ENCODE peak calls at places on chromosomes 6 and 20, in four cellular contexts. K, Q, P and B are unnamed samples.

GRCh38 chr20:55142932-55143331 is 667.5 kb downstream of the DOK5 start:
- DNase-seq in P (no peak), Q (no peak), K (no peak), B (no peak)

GRCh38 chr20:57708694-57709673 is 831 bp downstream of the PMEPA1 start:
- DNase-seq in P (no peak), K (peak; percentile 38), Q (no peak), B (peak; percentile 94)

GRCh38 chr6:148335582-148335981 is 7.1 kb upstream of the SASH1 start:
- DNase-seq in P (peak; percentile 25), K (no peak), Q (no peak), B (peak; percentile 62)

GRCh38 chr6:143027058-143027457 is 33.6 kb upstream of the AIG1 start:
- DNase-seq in P (no peak), K (peak; percentile 61), Q (peak; percentile 71), B (no peak)

GRCh38 chr6:87705070-87705691 is 3.1 kb upstream of the AKIRIN2 start:
- DNase-seq in K (no peak), Q (no peak), P (peak; percentile 41), B (no peak)

GRCh38 chr6:127459231-127459641 is at the start of gene KIAA0408:
- DNase-seq in Q (no peak), P (no peak), K (peak; percentile 23), B (no peak)

GRCh38 chr6:149443411-149444181 is 41.2 kb downstream of the ZC3H12D start:
- DNase-seq in P (no peak), K (no peak), Q (no peak), B (no peak)

GRCh38 chr6:106094964-106095335 is 8.8 kb downstream of the PRDM1 start:
- DNase-seq in P (no peak), Q (no peak), K (no peak), B (no peak)

GRCh38 chr6:132218063-132218696 is 183.1 kb downstream of the MOXD1 start:
- DNase-seq in K (peak; percentile 63), Q (no peak), P (no peak), B (no peak)

GRCh38 chr20:46520976-46521579 is 7.7 kb upstream of the ZNF334 start:
- DNase-seq in P (peak; percentile 33), Q (peak; percentile 71), K (peak; percentile 47), B (no peak)

GRCh38 chr6:30990422-30991086 is 7.0 kb downstream of the MUC21 start:
- DNase-seq in Q (no peak), P (no peak), K (no peak), B (peak; percentile 68)

GRCh38 chr6:32554269-32554919 is 24.3 kb upstream of the HLA-DRB5 start:
- DNase-seq in K (no peak), Q (no peak), P (no peak), B (no peak)

GRCh38 chr6:149716181-149716580 is 1.7 kb downstream of the LATS1 start:
- DNase-seq in K (no peak), P (no peak), Q (no peak), B (no peak)

GRCh38 chr6:44266347-44266746 is 996 bp upstream of the NFKBIE start:
- DNase-seq in K (no peak), Q (no peak), P (no peak), B (peak; percentile 69)

GRCh38 chr6:14365393-14365792 is 247.8 kb downstream of the CD83 start:
- DNase-seq in Q (no peak), K (no peak), P (no peak), B (no peak)

GRCh38 chr20:32474009-32474716 is 111.0 kb downstream of the NOL4L start:
- DNase-seq in K (peak; percentile 49), P (no peak), Q (no peak), B (peak; percentile 87)

GRCh38 chr6:159279790-159280277 is 110.6 kb downstream of the FNDC1 start:
- DNase-seq in K (no peak), P (no peak), Q (no peak), B (no peak)

GRCh38 chr20:21681932-21682318 is 23.5 kb upstream of the PAX1 start:
- DNase-seq in Q (no peak), K (no peak), P (no peak), B (no peak)

GRCh38 chr20:37841389-37841788 is 61.5 kb upstream of the VSTM2L start:
- DNase-seq in Q (no peak), P (no peak), K (no peak), B (no peak)

GRCh38 chr6:21377356-21377755 is 216.2 kb upstream of the SOX4 start:
- DNase-seq in P (no peak), K (no peak), Q (no peak), B (no peak)

GRCh38 chr6:108175592-108176279 is 9.9 kb downstream of the NR2E1 start:
- DNase-seq in P (no peak), Q (peak; percentile 82), K (no peak), B (no peak)

GRCh38 chr6:42390228-42390934 is 61.3 kb downstream of the TRERF1 start:
- DNase-seq in Q (no peak), P (no peak), K (no peak), B (no peak)

GRCh38 chr6:119079288-119079809 is 885 bp upstream of the FAM184A start:
- DNase-seq in P (no peak), K (no peak), Q (no peak), B (peak; percentile 91)

GRCh38 chr6:152368761-152369624 is 268.2 kb downstream of the SYNE1 start:
- DNase-seq in P (no peak), Q (no peak), K (peak; percentile 33), B (no peak)

GRCh38 chr20:20369353-20370086 is 1.6 kb downstream of the INSM1 start:
- DNase-seq in Q (peak; percentile 78), P (no peak), K (no peak), B (peak; percentile 82)

GRCh38 chr6:34145161-34146020 is 496 bp downstream of the GRM4 start:
- DNase-seq in Q (peak; percentile 80), K (peak; percentile 25), P (no peak), B (peak; percentile 94)

DNA sequence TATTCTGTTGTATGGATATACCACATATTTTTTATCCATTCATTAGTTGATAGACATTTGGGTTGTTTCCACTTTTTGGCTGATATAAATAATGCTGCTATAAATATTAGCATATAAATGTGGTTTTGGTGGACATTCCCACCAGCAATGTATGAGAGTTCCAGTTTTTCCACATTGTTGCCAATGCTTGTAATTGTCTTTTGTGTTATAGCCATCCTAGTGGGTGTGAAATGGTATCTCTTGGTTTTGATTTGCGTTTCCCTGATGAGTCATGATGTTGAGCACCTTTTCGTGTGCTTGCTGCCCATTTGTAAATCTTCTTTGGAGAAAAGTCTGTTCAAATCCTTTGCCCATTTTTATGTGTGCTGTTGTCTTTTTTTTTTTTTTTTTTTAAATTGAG is 54.4 kb downstream of the DHX35 start:
- DNase-seq in P (no peak), Q (no peak), K (no peak), B (no peak)
- H3K9me3 ChIP-seq in P (no peaks in the 10 kb centered on the region), Q (no peaks in the 10 kb centered on the region), K (no peaks in the 10 kb centered on the region), B (no peaks in the 10 kb centered on the region)

DNA sequence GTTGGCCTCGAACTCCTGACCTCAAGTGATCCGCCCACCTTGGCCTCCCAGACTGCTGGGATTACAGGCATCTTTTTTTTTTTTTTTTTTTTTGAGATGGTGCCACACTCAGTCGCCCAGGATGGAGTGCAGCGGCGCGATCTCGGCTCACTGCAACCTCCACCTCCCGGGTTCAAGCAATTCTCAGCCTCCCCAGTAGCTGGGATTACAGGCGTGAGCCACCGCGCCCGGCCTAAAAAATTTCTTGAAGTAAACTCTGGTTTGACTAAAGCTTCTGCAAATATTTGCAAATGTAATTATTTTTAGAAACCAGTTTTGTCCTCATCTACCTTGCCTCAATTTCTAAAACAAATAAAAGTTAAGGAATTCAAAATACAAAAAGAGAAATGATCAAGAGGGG is 1.2 kb downstream of the IBTK start:
- DNase-seq in K (no peak), Q (no peak), P (no peak), B (no peak)
- TF ChIP-seq CTCF in K (no peak), Q (no peak), P (no peak), B (no peak)

GRCh38 chr6:137846772-137847313 is 20.2 kb upstream of the TNFAIP3 start:
- DNase-seq in P (no peak), K (no peak), Q (no peak), B (no peak)

GRCh38 chr6:137843206-137843605 is 23.9 kb upstream of the TNFAIP3 start:
- DNase-seq in K (no peak), Q (no peak), P (no peak), B (no peak)

GRCh38 chr6:137847748-137848147 is 19.3 kb upstream of the TNFAIP3 start:
- DNase-seq in P (no peak), Q (no peak), K (no peak), B (peak; percentile 3)

GRCh38 chr6:137846274-137846673 is 20.8 kb upstream of the TNFAIP3 start:
- DNase-seq in K (no peak), P (no peak), Q (no peak), B (peak; percentile 4)

GRCh38 chr6:137845460-137845859 is 21.6 kb upstream of the TNFAIP3 start:
- DNase-seq in Q (no peak), K (no peak), P (no peak), B (no peak)
- H3K9me3 ChIP-seq in Q (no peaks in the 10 kb centered on the region), K (no peaks in the 10 kb centered on the region), P (no peaks in the 10 kb centered on the region), B (no peaks in the 10 kb centered on the region)

GRCh38 chr20:63280929-63281545 is 8.4 kb downstream of the ARFGAP1 start:
- DNase-seq in Q (no peak), P (peak; percentile 49), K (no peak), B (no peak)
- TF ChIP-seq CTCF in Q (peak; percentile 84), P (peak; percentile 36), K (no peak), B (no peak)

GRCh38 chr6:116057766-116058165 is 2.9 kb downstream of the FRK start:
- DNase-seq in K (no peak), Q (no peak), P (no peak), B (no peak)

GRCh38 chr6:116062496-116062895 is 1.8 kb upstream of the FRK start:
- DNase-seq in P (no peak), Q (no peak), K (no peak), B (no peak)

GRCh38 chr6:116055513-116055912 is 5.2 kb downstream of the FRK start:
- DNase-seq in Q (no peak), P (no peak), K (no peak), B (no peak)

GRCh38 chr6:116060572-116061283 is at the start of gene FRK:
- DNase-seq in Q (no peak), P (peak; percentile 32), K (peak; percentile 47), B (peak; percentile 34)

GRCh38 chr6:116059713-116060571 is 749 bp downstream of the FRK start:
- DNase-seq in Q (no peak), P (no peak), K (no peak), B (peak; percentile 19)
- H3K9me3 ChIP-seq in Q (no peaks in the 10 kb centered on the region), P (no peaks in the 10 kb centered on the region), K (no peaks in the 10 kb centered on the region), B (no peaks in the 10 kb centered on the region)